ENCODE peak calls at places on chromosome 10, in nine cellular contexts. E is effector memory CD8-positive, alpha-beta T cell; K is NCI-H1417 treated with DMSO at 0.1 percent for 48 hours; C is posterior cingulate gyrus; R is stimulated activated naive CD8-positive, alpha-beta T cell treated with anti-CD3 and anti-CD28 coated beads, Interleukin-15, amount 100 ng/mL, for 72 hours; X is IMR-90; Y is sigmoid colon; N is iris pigment epithelial cell; B is T-helper 9 cell. U is an unnamed sample.

GRCh38 chr10:124386186-124387077 is 32.3 kb downstream of the OAT start:
- DNase-seq in E (no peak), K (no peak), C (no peak), R (no peak), X (no peak), Y (peak; percentile 60), N (no peak), B (no peak), U (no peak)

GRCh38 chr10:131018886-131019500 is 292.5 kb downstream of the TCERG1L start:
- DNase-seq in E (no peak), K (no peak), C (no peak), R (no peak), X (no peak), Y (no peak), N (no peak), B (no peak), U (no peak)

GRCh38 chr10:101217450-101218281 is 11.6 kb downstream of the LBX1 start:
- DNase-seq in E (no peak), K (no peak), C (no peak), R (peak; percentile 33), X (peak; percentile 36), Y (no peak), N (peak; percentile 30), B (no peak), U (no peak)

GRCh38 chr10:35640951-35641429 is 1.1 kb downstream of the FZD8 start:
- DNase-seq in E (no peak), K (no peak), C (peak; percentile 64), R (peak; percentile 60), X (peak; percentile 87), Y (peak; percentile 82), N (peak; percentile 90), B (peak; percentile 9), U (peak; percentile 8)

GRCh38 chr10:46309511-46310142 is 22.8 kb downstream of the ANTXRL start:
- DNase-seq in E (no peak), K (no peak), C (peak; percentile 15), R (no peak), X (no peak), Y (peak; percentile 45), N (no peak), B (no peak), U (no peak)

GRCh38 chr10:102627446-102628293 is 16.6 kb upstream of the TRIM8 start:
- DNase-seq in E (no peak), K (no peak), C (peak; percentile 50), R (no peak), X (peak; percentile 78), Y (peak; percentile 73), N (peak; percentile 72), B (no peak), U (no peak)

GRCh38 chr10:128853537-128853936 is 613.5 kb upstream of the MGMT start:
- DNase-seq in E (no peak), K (no peak), C (no peak), R (no peak), X (no peak), Y (no peak), N (no peak), B (no peak), U (no peak)

GRCh38 chr10:30151581-30152389 is 92.4 kb upstream of the JCAD start:
- DNase-seq in E (no peak), K (no peak), C (no peak), R (no peak), X (peak; percentile 88), Y (no peak), N (peak; percentile 88), B (no peak), U (no peak)

GRCh38 chr10:57849726-57850357 is 417.9 kb downstream of the IPMK start:
- DNase-seq in E (no peak), K (no peak), C (no peak), R (no peak), X (peak; percentile 2), Y (no peak), N (peak; percentile 17), B (no peak), U (no peak)

GRCh38 chr10:58856508-58857240 is 319.8 kb upstream of the PHYHIPL start:
- DNase-seq in E (no peak), K (no peak), C (no peak), R (no peak), X (peak; percentile 96), Y (no peak), N (peak; percentile 97), B (no peak), U (no peak)

GRCh38 chr10:3008518-3009195 is 58.7 kb upstream of the PFKP start:
- DNase-seq in E (no peak), K (no peak), C (no peak), R (no peak), X (peak; percentile 51), Y (no peak), N (no peak), B (no peak), U (no peak)

GRCh38 chr10:35259769-35260397 is 76.4 kb upstream of the CCNY start:
- DNase-seq in E (no peak), K (no peak), C (no peak), R (no peak), X (peak; percentile 98), Y (no peak), N (peak; percentile 97), B (no peak), U (no peak)

GRCh38 chr10:119671381-119671780 is 20.2 kb downstream of the BAG3 start:
- DNase-seq in E (no peak), K (no peak), C (no peak), R (no peak), X (no peak), Y (no peak), N (no peak), B (no peak), U (no peak)

GRCh38 chr10:92747600-92747999 is 57.8 kb downstream of the HHEX start:
- DNase-seq in E (peak; percentile 40), K (no peak), C (no peak), R (no peak), X (no peak), Y (no peak), N (no peak), B (no peak), U (no peak)

GRCh38 chr10:49322371-49323170 is 23.6 kb downstream of the C10orf71 start:
- DNase-seq in E (no peak), K (no peak), C (no peak), R (no peak), X (no peak), Y (no peak), N (no peak), B (no peak), U (no peak)

GRCh38 chr10:7409732-7410168 is 1.1 kb downstream of the SFMBT2 start:
- DNase-seq in E (no peak), K (no peak), C (no peak), R (peak; percentile 69), X (no peak), Y (no peak), N (no peak), B (no peak), U (no peak)

GRCh38 chr10:132627736-132628512 is 90.3 kb downstream of the INPP5A start:
- DNase-seq in E (no peak), K (no peak), C (no peak), R (no peak), X (peak; percentile 50), Y (peak; percentile 89), N (peak; percentile 22), B (no peak), U (no peak)

GRCh38 chr10:71433116-71433982 is 36.6 kb downstream of the CDH23 start:
- DNase-seq in E (no peak), K (no peak), C (no peak), R (no peak), X (no peak), Y (no peak), N (no peak), B (no peak), U (no peak)

GRCh38 chr10:69685802-69686585 is 55.9 kb downstream of the FAM241B start:
- DNase-seq in E (no peak), K (no peak), C (no peak), R (no peak), X (peak; percentile 20), Y (peak; percentile 56), N (peak; percentile 34), B (no peak), U (no peak)

GRCh38 chr10:30454744-30455498 is 20.9 kb downstream of the MAP3K8 start:
- DNase-seq in E (no peak), K (no peak), C (no peak), R (no peak), X (peak; percentile 86), Y (no peak), N (peak; percentile 96), B (no peak), U (no peak)

GRCh38 chr10:76547352-76547972 is 1090.1 kb downstream of the KCNMA1 start:
- DNase-seq in E (no peak), K (peak; percentile 70), C (peak; percentile 30), R (peak; percentile 51), X (peak; percentile 77), Y (peak; percentile 89), N (peak; percentile 70), B (no peak), U (no peak)

GRCh38 chr10:114766470-114766869 is 55.1 kb upstream of the FHIP2A start:
- DNase-seq in E (no peak), K (no peak), C (no peak), R (no peak), X (peak; percentile 37), Y (no peak), N (no peak), B (no peak), U (no peak)

GRCh38 chr10:72201293-72201692 is 14.5 kb upstream of the ANAPC16 start:
- DNase-seq in E (no peak), K (no peak), C (no peak), R (no peak), X (no peak), Y (no peak), N (no peak), B (no peak), U (no peak)

GRCh38 chr10:123270806-123271205 is 116.6 kb downstream of the BUB3 start:
- DNase-seq in E (no peak), K (no peak), C (no peak), R (no peak), X (no peak), Y (no peak), N (no peak), B (no peak), U (no peak)

GRCh38 chr10:74910604-74911355 is 84.4 kb downstream of the KAT6B start:
- DNase-seq in E (no peak), K (no peak), C (no peak), R (no peak), X (peak; percentile 84), Y (no peak), N (peak; percentile 43), B (no peak), U (no peak)

GRCh38 chr10:121096617-121097431 is 245.7 kb downstream of the WDR11 start:
- DNase-seq in E (no peak), K (no peak), C (no peak), R (no peak), X (no peak), Y (no peak), N (peak; percentile 38), B (no peak), U (no peak)

GRCh38 chr10:32950457-32951109 is 7.4 kb downstream of the ITGB1 start:
- DNase-seq in E (no peak), K (no peak), C (no peak), R (no peak), X (no peak), Y (no peak), N (no peak), B (no peak), U (no peak)

GRCh38 chr10:71765176-71765906 is 8.0 kb downstream of the VSIR start:
- DNase-seq in E (no peak), K (no peak), C (no peak), R (no peak), X (peak; percentile 30), Y (peak; percentile 91), N (peak; percentile 63), B (no peak), U (no peak)

GRCh38 chr10:85873063-85873462 is 493.5 kb downstream of the GRID1 start:
- DNase-seq in E (no peak), K (no peak), C (no peak), R (no peak), X (no peak), Y (no peak), N (no peak), B (no peak), U (no peak)

GRCh38 chr10:1061930-1062769 is 6.0 kb downstream of the WDR37 start:
- DNase-seq in E (no peak), K (no peak), C (no peak), R (no peak), X (peak; percentile 54), Y (no peak), N (peak; percentile 72), B (no peak), U (no peak)

GRCh38 chr10:76559889-76560215 is 1077.8 kb downstream of the KCNMA1 start:
- DNase-seq in E (no peak), K (no peak), C (no peak), R (no peak), X (peak; percentile 6), Y (no peak), N (peak; percentile 18), B (no peak), U (no peak)